ENCODE peak calls at places on chromosomes 13 and 19, in nine cellular contexts. A is fibroblast of mammary gland, F is cardiac fibroblast, I is astrocyte of the spinal cord, R is WERI-Rb-1, E is cardiac muscle cell, B is ascending aorta, U is fibroblast of pulmonary artery, Q is spleen. X is an unnamed sample.

GRCh38 chr13:66532146-66532545 is 698.0 kb downstream of the PCDH9 start:
- DNase-seq in I (peak; percentile 79), R (no peak), A (peak; percentile 56), B (no peak), F (peak; percentile 32), U (peak; percentile 66), E (no peak), Q (no peak), X (peak; percentile 48)

GRCh38 chr13:90594694-90595093 is 752.8 kb upstream of the MIR17HG start:
- DNase-seq in E (no peak), U (peak; percentile 83), A (peak; percentile 79), Q (no peak), F (peak; percentile 51), I (peak; percentile 33), B (no peak), R (no peak), X (peak; percentile 56)

GRCh38 chr13:21929400-21929799 is 258.5 kb downstream of the FGF9 start:
- DNase-seq in Q (no peak), E (no peak), A (no peak), F (no peak), U (no peak), I (no peak), R (no peak), B (no peak), X (no peak)

GRCh38 chr19:35164418-35164817 is 9.9 kb downstream of the FXYD5 start:
- DNase-seq in A (no peak), R (no peak), U (no peak), I (no peak), B (no peak), E (no peak), Q (no peak), F (no peak), X (no peak)

GRCh38 chr19:940591-941291 is 14.9 kb downstream of the ARID3A start:
- DNase-seq in E (no peak), R (no peak), A (peak; percentile 42), F (peak; percentile 36), I (peak; percentile 60), B (peak; percentile 63), U (no peak), Q (peak; percentile 91), X (no peak)

GRCh38 chr19:48656840-48657474 is 11.0 kb upstream of the CA11 start:
- DNase-seq in I (peak; percentile 76), F (peak; percentile 79), B (no peak), A (peak; percentile 96), E (no peak), Q (no peak), U (peak; percentile 82), R (no peak), X (peak; percentile 87)

GRCh38 chr13:36323951-36324566 is 22.1 kb downstream of the SPART start:
- DNase-seq in E (no peak), A (no peak), U (peak; percentile 17), F (peak; percentile 18), I (peak; percentile 24), R (no peak), B (no peak), Q (no peak), X (peak; percentile 85)

GRCh38 chr19:1057185-1057857 is 9.6 kb upstream of the ARHGAP45 start:
- DNase-seq in I (peak; percentile 76), U (peak; percentile 74), E (peak; percentile 77), R (no peak), B (no peak), A (peak; percentile 75), Q (peak; percentile 78), F (peak; percentile 73), X (peak; percentile 73)

GRCh38 chr13:24276310-24276709 is 33.1 kb upstream of the C1QTNF9 start:
- DNase-seq in I (no peak), R (no peak), B (no peak), A (no peak), F (no peak), Q (no peak), U (no peak), E (no peak), X (no peak)

GRCh38 chr13:99087954-99088491 is 110.2 kb upstream of the DOCK9 start:
- DNase-seq in A (no peak), F (no peak), E (peak; percentile 62), I (no peak), R (peak; percentile 45), Q (peak; percentile 77), B (no peak), U (no peak), X (no peak)

GRCh38 chr19:2529473-2529918 is 53.6 kb downstream of the GADD45B start:
- DNase-seq in R (no peak), I (peak; percentile 80), B (no peak), F (peak; percentile 77), E (no peak), A (peak; percentile 100), U (peak; percentile 91), Q (peak; percentile 10), X (peak; percentile 92)

GRCh38 chr19:44072543-44073401 is 813 bp downstream of the ZNF284 start:
- DNase-seq in R (peak; percentile 17), B (no peak), I (no peak), A (peak; percentile 8), E (no peak), Q (no peak), U (peak; percentile 7), F (peak; percentile 5), X (no peak)

GRCh38 chr13:41699759-41700158 is 242.4 kb downstream of the RGCC start:
- DNase-seq in Q (no peak), I (no peak), B (no peak), R (no peak), U (no peak), F (no peak), E (no peak), A (no peak), X (no peak)

GRCh38 chr13:72149701-72150100 is 282.7 kb upstream of the DACH1 start:
- DNase-seq in A (no peak), E (no peak), R (no peak), U (no peak), F (no peak), Q (no peak), I (no peak), B (no peak), X (no peak)

GRCh38 chr19:17107546-17108452 is 32.2 kb downstream of the MYO9B start:
- DNase-seq in E (no peak), A (peak; percentile 98), I (peak; percentile 99), Q (peak; percentile 84), R (no peak), F (peak; percentile 95), B (peak; percentile 94), U (peak; percentile 97), X (peak; percentile 97)

GRCh38 chr13:39874331-39875055 is 219.0 kb downstream of the COG6 start:
- DNase-seq in A (peak; percentile 28), B (no peak), U (peak; percentile 61), I (no peak), E (no peak), F (peak; percentile 61), R (no peak), Q (no peak), X (no peak)

GRCh38 chr19:50330365-50331078 is 1.3 kb upstream of the KCNC3 start:
- DNase-seq in U (peak; percentile 16), E (peak; percentile 96), B (no peak), I (no peak), R (peak; percentile 90), A (peak; percentile 26), F (peak; percentile 41), Q (peak; percentile 95), X (no peak)

GRCh38 chr13:68232351-68233130 is 1002.4 kb upstream of the PCDH9 start:
- DNase-seq in Q (no peak), U (no peak), E (no peak), I (peak; percentile 11), F (no peak), B (no peak), R (no peak), A (no peak), X (no peak)

GRCh38 chr19:15337202-15337601 is 4.9 kb upstream of the BRD4 start:
- DNase-seq in E (no peak), B (no peak), I (peak; percentile 58), U (peak; percentile 69), A (peak; percentile 70), R (no peak), F (peak; percentile 58), Q (peak; percentile 23), X (peak; percentile 76)

GRCh38 chr13:103275708-103276107 is 209.5 kb upstream of the SLC10A2 start:
- DNase-seq in Q (no peak), U (no peak), R (no peak), F (no peak), I (no peak), E (no peak), A (no peak), B (no peak), X (no peak)

GRCh38 chr19:12247644-12248222 is 47.0 kb downstream of the ZNF44 start:
- DNase-seq in A (no peak), R (no peak), F (no peak), U (no peak), I (no peak), E (no peak), B (no peak), Q (no peak), X (no peak)

GRCh38 chr19:12244370-12244769 is 50.3 kb downstream of the ZNF44 start:
- DNase-seq in Q (no peak), E (no peak), R (no peak), A (no peak), U (no peak), F (no peak), I (no peak), B (no peak), X (no peak)
- TF ChIP-seq CTCF in Q (no peak), E (no peak), R (peak; percentile 58), A (no peak), U (no peak), F (no peak), I (no peak), B (no peak), X (no peak)

GRCh38 chr13:114088234-114088633 is 44.2 kb downstream of the RASA3 start:
- DNase-seq in Q (no peak), B (no peak), I (no peak), F (no peak), E (no peak), R (peak; percentile 6), U (no peak), A (no peak), X (no peak)
- TF ChIP-seq CTCF in Q (no peak), B (no peak), I (no peak), F (no peak), E (no peak), R (no peak), U (no peak), A (no peak), X (peak; percentile 17)

DNA sequence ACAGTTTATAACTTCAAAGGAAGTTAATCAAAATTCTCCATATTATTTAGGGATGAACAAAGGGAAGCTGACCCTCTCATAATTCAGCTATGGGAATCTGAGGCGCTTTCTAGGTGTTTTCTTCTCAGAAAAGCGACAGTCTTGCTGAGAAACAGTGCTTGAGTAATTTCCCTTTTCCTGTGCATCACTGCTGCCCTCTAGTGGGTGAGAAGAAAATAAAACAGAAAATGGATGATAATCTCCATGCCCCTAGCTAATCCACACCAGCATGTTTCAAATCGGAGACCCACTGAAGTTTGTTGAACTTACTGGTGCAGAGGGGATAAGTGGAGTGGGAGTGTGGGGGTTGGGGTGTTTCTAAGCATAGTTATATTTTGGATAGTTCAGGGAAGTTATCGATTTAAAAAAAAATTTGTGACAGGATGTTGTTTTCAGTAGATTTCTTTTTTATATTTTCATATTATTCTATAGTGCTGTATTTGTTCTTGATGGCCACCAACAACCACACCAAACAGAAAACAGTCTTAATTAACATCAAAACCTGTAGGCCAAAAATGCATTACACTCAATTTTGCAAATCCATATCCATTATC is 21.4 kb downstream of the LCP1 start:
- DNase-seq in R (no peak), I (peak; percentile 58), U (peak; percentile 80), B (no peak), E (peak; percentile 45), Q (no peak), F (peak; percentile 76), A (peak; percentile 60), X (peak; percentile 39)
- TF ChIP-seq CTCF in R (peak; percentile 63), I (peak; percentile 74), U (peak; percentile 76), B (peak; percentile 41), E (peak; percentile 78), Q (peak; percentile 68), F (peak; percentile 70), A (peak; percentile 79), X (peak; percentile 90)

GRCh38 chr19:32364040-32364439 is 18.6 kb downstream of the ZNF507 start:
- DNase-seq in A (no peak), R (no peak), I (no peak), E (no peak), B (no peak), F (no peak), U (no peak), Q (no peak), X (no peak)
- TF ChIP-seq CTCF in A (no peak), R (no peak), I (no peak), E (no peak), B (no peak), F (no peak), U (no peak), Q (no peak), X (no peak)